ENCODE peak calls at places on chromosomes 12 and 14, in ten cellular contexts. V is CD8-positive, alpha-beta memory T cell; H is NCI-H526; Y is MCF 10A; E is posterior cingulate gyrus; W is nephron progenitor cell; S is NCI-H446 treated with DMSO at 0.1 percent for 48 hours; X is choroid plexus epithelial cell; U is memory B cell; R is amniotic stem cell. K is an unnamed sample.

GRCh38 chr12:114685320-114685781 is 1.4 kb upstream of the TBX3 start:
- DNase-seq in H (no peak), E (no peak), Y (no peak), W (no peak), S (no peak), U (no peak), X (no peak), V (no peak), R (no peak), K (no peak)

GRCh38 chr12:6104027-6104426 is 20.4 kb downstream of the VWF start:
- DNase-seq in W (no peak), E (no peak), R (no peak), V (no peak), X (peak; percentile 43), U (no peak), H (peak; percentile 97), Y (no peak), S (no peak), K (no peak)

GRCh38 chr14:57087841-57088240 is 180.9 kb downstream of the EXOC5 start:
- DNase-seq in U (no peak), E (no peak), R (no peak), Y (no peak), V (no peak), S (no peak), H (no peak), W (no peak), X (no peak), K (no peak)

GRCh38 chr14:37247777-37248461 is 50.2 kb downstream of the MIPOL1 start:
- DNase-seq in W (no peak), U (no peak), R (no peak), X (no peak), V (no peak), H (no peak), Y (no peak), E (no peak), S (no peak), K (no peak)

GRCh38 chr12:112168561-112168971 is 43.2 kb downstream of the TRAFD1 start:
- DNase-seq in H (no peak), R (no peak), S (no peak), Y (no peak), U (no peak), X (no peak), E (no peak), V (no peak), W (no peak), K (no peak)

GRCh38 chr12:112944028-112944690 is 5.9 kb downstream of the OAS3 start:
- DNase-seq in E (no peak), X (no peak), H (no peak), S (no peak), W (no peak), U (no peak), V (no peak), Y (no peak), R (no peak), K (peak; percentile 60)

GRCh38 chr14:99716850-99717681 is 33.0 kb downstream of the CYP46A1 start:
- DNase-seq in S (no peak), E (no peak), U (no peak), X (no peak), Y (no peak), W (no peak), H (no peak), V (no peak), R (no peak), K (no peak)

GRCh38 chr14:22822619-22823551 is 6.8 kb upstream of the MRPL52 start:
- DNase-seq in E (peak; percentile 87), H (no peak), Y (peak; percentile 85), W (peak; percentile 86), S (peak; percentile 31), V (peak; percentile 69), U (peak; percentile 66), X (peak; percentile 94), R (peak; percentile 78), K (peak; percentile 73)

GRCh38 chr12:95473440-95473946 is 459 bp upstream of the METAP2 start:
- DNase-seq in S (peak; percentile 6), H (no peak), Y (peak; percentile 62), X (no peak), W (peak; percentile 33), U (no peak), V (no peak), R (no peak), E (no peak), K (peak; percentile 54)

GRCh38 chr14:73180385-73180805 is 44.1 kb downstream of the PSEN1 start:
- DNase-seq in R (peak; percentile 5), W (no peak), V (no peak), Y (peak; percentile 82), X (peak; percentile 85), E (no peak), S (no peak), H (no peak), U (no peak), K (peak; percentile 91)

GRCh38 chr12:113196582-113196981 is 11.1 kb downstream of the RITA1 start:
- DNase-seq in W (no peak), E (no peak), S (no peak), V (no peak), H (no peak), X (no peak), U (no peak), Y (no peak), R (no peak), K (no peak)

GRCh38 chr12:107415066-107415465 is 270.5 kb upstream of the PWP1 start:
- DNase-seq in U (no peak), X (peak; percentile 46), R (no peak), W (no peak), E (no peak), Y (no peak), V (no peak), H (no peak), S (no peak), K (peak; percentile 79)

GRCh38 chr12:120399531-120399930 is 30.6 kb upstream of the MSI1 start:
- DNase-seq in H (no peak), U (no peak), Y (peak; percentile 15), W (no peak), S (no peak), E (no peak), V (no peak), X (peak; percentile 85), R (peak; percentile 48), K (peak; percentile 38)

GRCh38 chr14:101732128-101732527 is 29.4 kb upstream of the PPP2R5C start:
- DNase-seq in W (no peak), Y (peak; percentile 90), S (no peak), H (no peak), R (no peak), X (peak; percentile 29), U (no peak), V (no peak), E (no peak), K (peak; percentile 41)